ENCODE peak calls at places on chromosomes 6 and 20, in six cellular contexts. C is astrocyte of the spinal cord, A is lung, T is lower lobe of right lung, V is dorsolateral prefrontal cortex, M is fibroblast of villous mesenchyme. N is an unnamed sample.

GRCh38 chr20:41650221-41650948 is 32.2 kb upstream of the CHD6 start:
- DNase-seq in M (no peak), T (no peak), C (no peak), V (no peak), A (no peak), N (no peak)

GRCh38 chr6:34148864-34149810 is 3.2 kb upstream of the GRM4 start:
- DNase-seq in M (no peak), V (no peak), C (no peak), A (no peak), T (peak), N (no peak)

GRCh38 chr20:370151-370600 is 10.4 kb upstream of the TRIB3 start:
- DNase-seq in C (no peak), M (no peak), T (peak), A (peak), V (no peak), N (no peak)

GRCh38 chr6:15320683-15321082 is 74.8 kb downstream of the JARID2 start:
- DNase-seq in T (no peak), V (no peak), M (no peak), A (no peak), C (no peak), N (peak)

GRCh38 chr6:100620085-100620484 is 155.4 kb upstream of the SIM1 start:
- DNase-seq in T (no peak), A (no peak), V (no peak), M (peak), C (peak), N (peak)

GRCh38 chr6:34052071-34052825 is 93.6 kb downstream of the GRM4 start:
- DNase-seq in V (no peak), M (no peak), A (no peak), T (no peak), C (no peak), N (no peak)

GRCh38 chr6:52500268-52501129 is 76.4 kb downstream of the TRAM2 start:
- DNase-seq in T (no peak), V (no peak), A (no peak), M (no peak), C (no peak), N (peak)

GRCh38 chr6:128208078-128208477 is 307.2 kb upstream of the THEMIS start:
- DNase-seq in A (no peak), C (peak), M (peak), T (no peak), V (no peak), N (peak)

GRCh38 chr6:24497254-24497989 is 2.7 kb downstream of the ALDH5A1 start:
- DNase-seq in A (no peak), C (no peak), M (no peak), T (no peak), V (no peak), N (no peak)

GRCh38 chr6:90401933-90402830 is 105.5 kb upstream of the BACH2 start:
- DNase-seq in V (no peak), T (no peak), M (no peak), A (no peak), C (no peak), N (no peak)

GRCh38 chr6:113901482-113901881 is 44.3 kb downstream of the MARCKS start:
- DNase-seq in T (no peak), M (peak), V (no peak), A (no peak), C (peak), N (peak)

GRCh38 chr6:3353504-3353903 is 94.8 kb downstream of the PSMG4 start:
- DNase-seq in M (no peak), T (no peak), C (no peak), V (no peak), A (no peak), N (no peak)

GRCh38 chr6:13624871-13625288 is 9.7 kb downstream of the NOL7 start:
- DNase-seq in A (no peak), T (no peak), V (no peak), C (peak), M (peak), N (peak)

GRCh38 chr6:87668006-87668405 is 34.0 kb downstream of the AKIRIN2 start:
- DNase-seq in M (no peak), T (no peak), C (no peak), A (no peak), V (no peak), N (no peak)

GRCh38 chr6:44999066-44999465 is 329.1 kb upstream of the RUNX2 start:
- DNase-seq in T (no peak), M (no peak), A (no peak), V (no peak), C (no peak), N (no peak)

GRCh38 chr6:22442826-22443225 is 126.5 kb upstream of the HDGFL1 start:
- DNase-seq in A (no peak), C (no peak), T (no peak), V (no peak), M (peak), N (peak)

GRCh38 chr6:89655122-89655521 is 16.6 kb upstream of the LYRM2 start:
- DNase-seq in M (peak), A (no peak), C (no peak), V (no peak), T (no peak), N (no peak)

GRCh38 chr20:3652646-3653596 is 10.3 kb downstream of the GFRA4 start:
- DNase-seq in T (no peak), M (no peak), V (no peak), C (no peak), A (no peak), N (no peak)

GRCh38 chr20:64105846-64106434 is 1.4 kb downstream of the NPBWR2 start:
- DNase-seq in C (no peak), M (no peak), T (peak), V (peak), A (no peak), N (no peak)

GRCh38 chr20:47922280-47922675 is 137.0 kb upstream of the SULF2 start:
- DNase-seq in A (no peak), C (no peak), V (no peak), M (peak), T (no peak), N (peak)

GRCh38 chr6:112780498-112781096 is 433.5 kb downstream of the RFPL4B start:
- DNase-seq in M (peak), A (peak), V (peak), T (peak), C (peak), N (peak)

GRCh38 chr6:26240981-26241770 is 123.8 kb upstream of the BTN3A2 start:
- DNase-seq in T (peak), M (peak), A (no peak), V (no peak), C (peak), N (peak)

GRCh38 chr20:46253391-46253790 is 54.9 kb downstream of the CDH22 start:
- DNase-seq in C (no peak), V (no peak), A (no peak), T (no peak), M (no peak), N (peak)

GRCh38 chr6:57303931-57304681 is 13.3 kb upstream of the PRIM2 start:
- DNase-seq in V (no peak), C (no peak), M (peak), A (no peak), T (no peak), N (peak)

GRCh38 chr6:163671355-163671754 is 256.8 kb downstream of the QKI start:
- DNase-seq in M (peak), T (no peak), C (no peak), A (no peak), V (no peak), N (no peak)

GRCh38 chr6:106997392-106998257 is 23.1 kb upstream of the CD24 start:
- DNase-seq in A (peak), T (peak), C (peak), M (peak), V (no peak), N (peak)

GRCh38 chr6:105424177-105424783 is 21.4 kb upstream of the PREP start:
- DNase-seq in C (peak), V (no peak), T (no peak), A (no peak), M (peak), N (peak)

GRCh38 chr6:104531591-104531990 is 328.1 kb downstream of the HACE1 start:
- DNase-seq in M (no peak), T (no peak), C (no peak), A (no peak), V (no peak), N (no peak)

GRCh38 chr6:28923318-28924102 is at the start of gene TRIM27:
- DNase-seq in M (peak), A (peak), V (peak), C (peak), T (peak), N (peak)

GRCh38 chr6:157648561-157648960 is 174.5 kb upstream of the SNX9 start:
- DNase-seq in M (no peak), T (no peak), A (no peak), V (no peak), C (peak), N (no peak)

GRCh38 chr20:7505152-7505834 is 435.0 kb downstream of the HAO1 start:
- DNase-seq in A (no peak), V (no peak), M (no peak), C (no peak), T (no peak), N (no peak)

GRCh38 chr6:170135821-170136471 is 154.9 kb downstream of the DLL1 start:
- DNase-seq in T (no peak), M (no peak), V (peak), A (no peak), C (no peak), N (no peak)

GRCh38 chr6:158666637-158667359 is 16.9 kb downstream of the SYTL3 start:
- DNase-seq in T (peak), V (no peak), A (peak), M (peak), C (peak), N (peak)

GRCh38 chr6:157107915-157108651 is 215.2 kb downstream of the TMEM242 start:
- DNase-seq in T (no peak), C (peak), V (no peak), A (no peak), M (peak), N (peak)

GRCh38 chr6:109762769-109763450 is 71.8 kb downstream of the FIG4 start:
- DNase-seq in C (peak), T (no peak), A (no peak), M (peak), V (no peak), N (no peak)

GRCh38 chr6:158205220-158205944 is 37.2 kb downstream of the GTF2H5 start:
- DNase-seq in T (no peak), V (no peak), A (no peak), M (no peak), C (no peak), N (peak)

GRCh38 chr6:82363368-82364086 is at the start of gene TPBG:
- DNase-seq in T (peak), C (peak), A (peak), M (peak), V (no peak), N (peak)

GRCh38 chr6:143536866-143537691 is 25.6 kb upstream of the FUCA2 start:
- DNase-seq in T (peak), M (peak), A (peak), V (peak), C (peak), N (peak)

GRCh38 chr6:153814136-153814535 is 224.9 kb upstream of the OPRM1 start:
- DNase-seq in V (no peak), C (no peak), T (no peak), M (no peak), A (no peak), N (no peak)
- TF ChIP-seq CTCF in V (no peak), C (no peak), T (no peak), M (no peak), A (no peak), N (no peak)

DNA sequence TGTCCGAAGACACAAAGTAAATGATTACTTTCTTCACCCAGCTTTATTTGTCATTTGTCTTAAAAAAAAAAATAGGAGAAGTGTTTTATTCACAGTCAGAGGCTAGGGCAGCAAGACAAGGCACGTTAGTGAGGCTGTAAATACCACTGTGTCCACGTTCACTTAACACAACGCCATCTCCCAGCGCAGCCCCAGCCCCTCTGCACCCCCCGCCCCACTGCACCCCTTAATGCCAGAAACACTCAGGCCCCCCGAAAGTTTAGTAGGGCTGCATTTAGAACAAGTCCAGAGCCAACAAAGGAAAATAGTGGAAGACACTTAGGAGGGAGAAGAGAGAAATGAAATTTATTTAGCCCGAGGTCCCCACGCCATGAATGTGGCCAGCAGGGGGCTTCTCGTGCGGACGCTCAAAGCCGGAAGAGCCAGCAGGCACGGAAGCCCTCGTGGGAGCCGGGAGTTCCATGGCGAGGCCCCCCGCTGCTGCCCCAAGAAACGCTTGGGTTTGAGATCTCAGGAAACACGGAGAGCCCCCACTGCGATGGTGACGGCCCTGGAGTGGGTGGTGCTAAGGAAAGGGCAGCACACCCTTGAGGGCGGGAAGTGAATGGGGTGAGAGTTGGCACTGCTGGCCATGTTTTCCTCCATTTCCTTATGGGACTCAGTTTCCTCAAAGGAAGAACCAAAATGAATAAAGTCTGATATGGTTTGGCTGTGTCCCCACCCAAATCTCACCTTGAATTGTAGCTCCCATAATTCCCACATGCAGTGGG is 50.2 kb downstream of the IYD start:
- DNase-seq in C (peak), V (peak), M (peak), T (peak), A (peak), N (peak)
- H3K4me3 ChIP-seq in C (peak), V (peak), M (peak), T (peak), A (no peak), N (peak)

DNA sequence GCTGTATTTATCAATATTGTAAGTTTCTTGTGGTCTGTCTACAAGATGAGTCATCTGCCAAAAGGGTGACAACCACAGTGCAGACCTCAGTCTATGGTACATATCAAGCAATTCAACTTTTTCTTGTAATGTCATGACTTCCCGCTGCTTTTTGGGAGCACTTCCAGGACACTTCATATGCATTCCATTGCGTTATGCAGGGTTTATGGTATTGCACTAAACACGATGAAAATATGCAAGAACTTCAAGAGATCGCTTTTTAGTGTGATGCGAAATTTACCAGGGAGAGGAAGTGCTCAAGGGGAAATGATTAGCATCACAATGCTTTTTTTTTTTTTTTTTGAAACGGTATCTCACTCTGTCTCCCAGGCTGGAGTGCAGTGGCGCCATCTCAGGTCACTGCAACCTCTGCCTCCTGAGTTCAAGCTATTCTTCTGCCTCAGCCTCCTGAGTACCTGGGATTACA is 166.5 kb downstream of the TFAP2A start:
- DNase-seq in V (no peak), A (no peak), T (no peak), C (peak), M (no peak), N (no peak)
- TF ChIP-seq CTCF in V (no peak), A (no peak), T (no peak), C (no peak), M (no peak), N (no peak)

GRCh38 chr6:134174790-134175531 is 122.5 kb upstream of the SLC2A12 start:
- DNase-seq in T (peak), A (peak), C (peak), V (peak), M (peak), N (peak)

GRCh38 chr6:134173936-134174789 is 121.7 kb upstream of the SLC2A12 start:
- DNase-seq in C (peak), M (peak), T (peak), A (peak), V (peak), N (peak)

GRCh38 chr6:134172020-134172766 is 119.8 kb upstream of the SLC2A12 start:
- DNase-seq in T (no peak), V (no peak), A (no peak), C (peak), M (peak), N (peak)

GRCh38 chr6:134171517-134171916 is 119.1 kb upstream of the SLC2A12 start:
- DNase-seq in T (no peak), V (no peak), C (peak), A (no peak), M (peak), N (peak)

GRCh38 chr6:134173007-134173690 is 120.7 kb upstream of the SLC2A12 start:
- DNase-seq in V (no peak), C (peak), A (no peak), T (no peak), M (peak), N (peak)
- H3K4me3 ChIP-seq in V (peak), C (peak), A (peak), T (peak), M (peak), N (peak)

DNA sequence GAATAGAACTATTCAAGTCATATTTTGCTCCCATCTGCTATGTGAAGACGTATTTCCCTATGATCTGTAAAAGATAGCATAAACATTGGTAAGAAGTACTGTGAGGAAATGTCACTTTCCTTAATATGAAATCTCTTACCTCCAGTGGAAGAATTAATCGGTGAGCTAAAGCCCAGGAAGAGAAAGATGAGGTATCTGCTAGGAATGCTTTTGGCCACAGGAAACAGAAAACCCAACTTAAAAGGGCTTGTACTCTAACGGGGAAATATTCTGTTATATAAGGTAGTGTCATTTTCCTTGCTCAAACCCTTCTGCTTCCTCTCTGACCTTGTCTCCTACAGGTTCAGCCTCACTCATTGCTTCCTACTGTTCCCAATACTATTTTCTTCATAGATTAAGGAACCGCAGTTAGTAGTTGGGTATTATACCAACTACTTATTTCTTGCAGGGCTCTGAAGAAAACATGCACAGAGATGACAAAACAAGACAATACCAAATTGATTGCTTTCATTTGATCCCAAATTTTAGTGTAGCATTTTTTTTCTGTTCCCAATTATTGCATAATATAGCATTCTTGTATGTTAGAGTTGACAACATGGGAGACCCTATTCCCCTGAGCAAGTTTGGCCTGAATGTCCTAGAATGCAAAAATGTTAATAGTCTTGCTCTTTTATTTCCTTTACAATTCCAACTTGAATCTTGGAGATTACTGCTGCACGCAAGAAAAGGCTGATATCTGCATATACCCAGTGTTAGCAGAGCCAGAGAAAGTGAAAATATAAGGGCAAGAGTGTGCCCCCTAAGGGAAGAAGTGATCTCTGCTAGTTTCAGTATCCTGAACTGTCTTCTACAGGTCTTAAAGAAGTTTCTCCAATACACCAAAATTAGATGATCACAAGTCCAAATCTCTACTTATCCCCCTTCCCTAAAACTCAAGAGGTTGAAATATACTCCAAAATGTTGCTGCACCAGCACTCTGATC is 65.3 kb downstream of the AFG1L start:
- DNase-seq in V (no peak), T (no peak), C (peak), A (no peak), M (no peak), N (peak)
- TF ChIP-seq CTCF in V (no peak), T (no peak), C (no peak), A (no peak), M (peak), N (peak)

GRCh38 chr6:16804007-16804303 is 42.7 kb upstream of the ATXN1 start:
- DNase-seq in M (no peak), T (no peak), C (peak), V (no peak), A (no peak), N (peak)
- H3K4me3 ChIP-seq in M (no peak), T (no peak), C (no peak), V (peak), A (no peak), N (no peak)

N was measured in cardiac fibroblast.